ENCODE peak calls at places on chromosome 9, in seven cellular contexts. N is GM23338, W is neuronal stem cell, Y is stomach, M is mesendoderm, D is colonic mucosa, C is A673. J is an unnamed sample.

GRCh38 chr9:128103589-128103962 is 24.0 kb downstream of the PTGES2 start:
- DNase-seq in N (peak; percentile 61), W (no peak), Y (no peak), M (peak; percentile 40), D (no peak), C (no peak), J (no peak)

GRCh38 chr9:125632321-125633115 is 74.5 kb downstream of the MAPKAP1 start:
- DNase-seq in N (no peak), W (no peak), Y (no peak), M (no peak), D (peak; percentile 25), C (no peak), J (no peak)

GRCh38 chr9:36320457-36320856 is 62.2 kb upstream of the GNE start:
- DNase-seq in N (no peak), W (no peak), Y (no peak), M (no peak), D (no peak), C (no peak), J (no peak)

GRCh38 chr9:19521205-19521604 is 112.4 kb downstream of the ACER2 start:
- DNase-seq in N (peak; percentile 29), W (no peak), Y (no peak), M (no peak), D (no peak), C (no peak), J (no peak)

GRCh38 chr9:93826209-93826608 is 128.9 kb downstream of the BARX1 start:
- DNase-seq in N (peak; percentile 81), W (no peak), Y (no peak), M (no peak), D (peak; percentile 52), C (no peak), J (no peak)

GRCh38 chr9:106947501-106947900 is 84.5 kb downstream of the ZNF462 start:
- DNase-seq in N (no peak), W (no peak), Y (no peak), M (no peak), D (no peak), C (no peak), J (no peak)

GRCh38 chr9:93133641-93134017 is 422 bp downstream of the NINJ1 start:
- DNase-seq in N (peak; percentile 65), W (peak; percentile 59), Y (peak; percentile 83), M (peak; percentile 74), D (peak; percentile 81), C (peak; percentile 32), J (peak; percentile 75)

GRCh38 chr9:89899476-89900047 is 294.8 kb downstream of the GADD45G start:
- DNase-seq in N (peak; percentile 4), W (no peak), Y (no peak), M (peak; percentile 74), D (no peak), C (no peak), J (no peak)

GRCh38 chr9:123863164-123863855 is 66.6 kb downstream of the DENND1A start:
- DNase-seq in N (peak; percentile 90), W (no peak), Y (no peak), M (peak; percentile 76), D (no peak), C (peak; percentile 94), J (no peak)

GRCh38 chr9:70594546-70594945 is 180.1 kb upstream of the KLF9 start:
- DNase-seq in N (no peak), W (no peak), Y (no peak), M (no peak), D (no peak), C (no peak), J (no peak)

GRCh38 chr9:26243722-26244121 is 565.5 kb upstream of the TUSC1 start:
- DNase-seq in N (no peak), W (no peak), Y (no peak), M (no peak), D (no peak), C (peak; percentile 0), J (no peak)

GRCh38 chr9:108543251-108543768 is 312.5 kb downstream of the ACTL7B start:
- DNase-seq in N (peak; percentile 17), W (peak; percentile 18), Y (no peak), M (peak; percentile 75), D (no peak), C (no peak), J (no peak)

GRCh38 chr9:14159440-14160222 is 154.3 kb downstream of the NFIB start:
- DNase-seq in N (no peak), W (no peak), Y (no peak), M (no peak), D (no peak), C (no peak), J (no peak)

GRCh38 chr9:132630116-132630515 is 39.7 kb downstream of the DDX31 start:
- DNase-seq in N (no peak), W (no peak), Y (no peak), M (no peak), D (no peak), C (no peak), J (no peak)

DNA sequence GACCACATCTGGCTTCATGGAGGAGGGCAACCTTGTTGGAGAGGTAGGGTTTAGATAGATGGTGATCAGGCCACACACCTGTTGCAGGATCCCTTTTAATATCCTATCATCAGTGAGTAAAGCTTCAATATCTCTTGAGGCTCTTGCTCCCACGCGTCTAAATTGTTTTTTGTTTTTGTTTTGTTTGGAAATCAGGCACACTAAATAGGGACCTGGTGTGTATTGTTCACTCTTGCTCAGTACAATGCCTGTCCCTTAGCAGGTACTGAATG is 2.6 kb upstream of the TMEM268 start:
- DNase-seq in N (no peak), W (no peak), Y (no peak), M (no peak), D (no peak), C (no peak), J (no peak)
- H3K4me1 ChIP-seq in N (peaks cover 16% of the 10 kb centered on the region), W (peaks cover 2% of the 10 kb centered on the region), Y (peaks cover 31% of the 10 kb centered on the region), M (peaks cover 5% of the 10 kb centered on the region), D (no peaks in the 10 kb centered on the region), C (peaks cover 9% of the 10 kb centered on the region), J (peaks cover 27% of the 10 kb centered on the region)

GRCh38 chr9:134515026-134515821 is 126.4 kb upstream of the COL5A1 start:
- DNase-seq in N (no peak), W (no peak), Y (peak; percentile 19), M (no peak), D (no peak), C (peak; percentile 34), J (no peak)
- H3K27me3 ChIP-seq in N (no peaks in the 10 kb centered on the region), W (no peaks in the 10 kb centered on the region), Y (peaks cover 4% of the 10 kb centered on the region), M (no peaks in the 10 kb centered on the region), D (no peaks in the 10 kb centered on the region), C (no peaks in the 10 kb centered on the region), J (no peaks in the 10 kb centered on the region)

GRCh38 chr9:120912958-120913672 is 13.5 kb downstream of the TRAF1 start:
- DNase-seq in N (no peak), W (no peak), Y (no peak), M (no peak), D (no peak), C (no peak), J (no peak)

GRCh38 chr9:120911295-120911843 is 15.2 kb downstream of the TRAF1 start:
- DNase-seq in N (peak; percentile 44), W (no peak), Y (no peak), M (no peak), D (no peak), C (no peak), J (no peak)

GRCh38 chr9:120909904-120910303 is 16.7 kb downstream of the TRAF1 start:
- DNase-seq in N (no peak), W (no peak), Y (no peak), M (no peak), D (no peak), C (peak; percentile 43), J (no peak)

GRCh38 chr9:120913673-120914266 is 12.8 kb downstream of the TRAF1 start:
- DNase-seq in N (peak; percentile 60), W (peak; percentile 44), Y (no peak), M (peak; percentile 46), D (no peak), C (no peak), J (no peak)

GRCh38 chr9:120910643-120911042 is 16.0 kb downstream of the TRAF1 start:
- DNase-seq in N (no peak), W (no peak), Y (no peak), M (no peak), D (no peak), C (no peak), J (no peak)
- H3K4me1 ChIP-seq in N (peaks cover 11% of the 10 kb centered on the region), W (no peaks in the 10 kb centered on the region), Y (peaks cover 16% of the 10 kb centered on the region), M (no peaks in the 10 kb centered on the region), D (no peaks in the 10 kb centered on the region), C (no peaks in the 10 kb centered on the region), J (peaks cover 4% of the 10 kb centered on the region)

DNA sequence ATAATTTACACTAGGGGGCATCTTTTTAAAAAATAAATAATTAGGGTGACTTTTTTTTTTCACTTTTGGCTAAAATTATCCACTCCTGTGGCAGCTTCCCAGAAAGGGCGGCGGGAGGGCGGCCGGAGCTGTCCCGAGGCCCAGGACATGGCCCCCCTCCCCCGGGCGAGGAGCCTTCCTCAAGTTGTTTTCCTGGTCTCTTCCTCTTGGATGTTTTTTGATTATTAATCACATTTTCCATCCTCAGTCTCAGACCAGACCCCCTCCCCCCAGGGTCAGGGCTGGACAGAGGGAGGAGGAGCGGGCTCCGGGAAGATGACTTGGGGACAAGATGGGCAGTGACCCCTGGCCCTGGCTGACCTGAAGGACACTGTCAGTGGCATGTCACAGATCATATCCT is 4.7 kb upstream of the CNTFR start:
- DNase-seq in N (no peak), W (no peak), Y (no peak), M (no peak), D (no peak), C (no peak), J (no peak)
- H3K27me3 ChIP-seq in N (peaks cover 64% of the 10 kb centered on the region), W (peaks cover 4% of the 10 kb centered on the region), Y (peaks cover 74% of the 10 kb centered on the region), M (peaks cover 19% of the 10 kb centered on the region), D (peaks cover 37% of the 10 kb centered on the region), C (peaks cover 12% of the 10 kb centered on the region), J (peaks cover 43% of the 10 kb centered on the region)

GRCh38 chr9:136244776-136245193 is 827 bp downstream of the QSOX2 start:
- DNase-seq in N (no peak), W (no peak), Y (no peak), M (no peak), D (no peak), C (no peak), J (no peak)
- H3K4me1 ChIP-seq in N (peaks cover 21% of the 10 kb centered on the region), W (peaks cover 8% of the 10 kb centered on the region), Y (peaks cover 45% of the 10 kb centered on the region), M (peaks cover 3% of the 10 kb centered on the region), D (no peaks in the 10 kb centered on the region), C (peaks cover 12% of the 10 kb centered on the region), J (peaks cover 59% of the 10 kb centered on the region)

DNA sequence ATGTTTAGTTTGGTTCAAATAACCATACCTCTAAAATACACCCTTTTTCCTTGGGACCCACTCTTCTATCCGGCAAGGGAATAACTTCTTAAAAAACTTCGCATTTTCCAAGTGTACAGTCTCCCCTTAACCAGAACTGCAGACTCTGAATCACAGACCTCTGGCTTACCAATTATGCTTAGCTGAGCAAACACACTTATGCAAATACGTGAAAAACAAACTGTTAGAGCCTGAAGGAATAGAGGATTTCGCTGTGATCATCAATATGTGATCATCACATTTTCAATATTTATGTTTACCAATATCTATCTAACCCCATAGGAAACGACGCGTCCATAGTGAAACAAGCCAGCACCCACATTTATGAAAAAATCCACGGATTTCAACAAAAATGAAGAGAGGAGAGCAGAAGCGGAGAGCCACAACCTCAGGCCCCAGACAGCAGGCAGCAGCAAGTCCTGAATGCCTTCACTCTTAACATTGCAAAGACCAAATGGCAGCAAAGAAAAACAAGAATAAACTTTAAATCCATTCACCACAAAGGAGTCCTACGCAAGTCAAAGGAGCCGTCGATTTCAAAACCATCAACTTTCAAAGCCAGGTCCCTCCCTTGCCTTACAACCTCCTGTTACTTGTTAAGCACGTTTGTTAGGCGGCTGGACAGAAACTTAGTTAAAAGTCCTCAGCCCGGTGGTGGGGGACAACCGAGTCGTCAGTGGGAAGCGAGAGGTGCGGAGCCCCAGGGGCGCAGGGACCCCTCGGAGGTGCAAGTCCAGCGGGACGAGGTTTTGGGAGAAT is 1.1 kb downstream of the LPAR1 start:
- DNase-seq in N (peak; percentile 67), W (peak; percentile 42), Y (no peak), M (peak; percentile 61), D (no peak), C (peak; percentile 36), J (no peak)
- H3K27me3 ChIP-seq in N (peaks cover 41% of the 10 kb centered on the region), W (no peaks in the 10 kb centered on the region), Y (peaks cover 29% of the 10 kb centered on the region), M (no peaks in the 10 kb centered on the region), D (no peaks in the 10 kb centered on the region), C (no peaks in the 10 kb centered on the region), J (peaks cover 83% of the 10 kb centered on the region)

J was measured in left ventricle myocardium inferior.